ENCODE peak calls at places on chromosomes 12 and 14, in seven cellular contexts. N, R, K, W, Z, U and C are unnamed samples.

GRCh38 chr12:27337376-27337775 is 4.7 kb downstream of the BMAL2 start:
- DNase-seq in R (no peak), K (no peak), Z (no peak), W (no peak), N (no peak), U (no peak), C (no peak)

GRCh38 chr12:32399373-32400113 is at the start of gene FGD4:
- DNase-seq in Z (peak), W (peak), N (peak), K (peak), U (peak), R (peak), C (peak)

GRCh38 chr12:116210131-116210530 is 67.4 kb downstream of the MED13L start:
- DNase-seq in N (no peak), R (no peak), W (no peak), U (no peak), K (no peak), Z (no peak), C (no peak)

GRCh38 chr14:88463318-88463717 is 77.9 kb downstream of the SPATA7 start:
- DNase-seq in W (peak), R (no peak), K (peak), Z (no peak), U (no peak), N (peak), C (no peak)

GRCh38 chr12:106066051-106066705 is 72.6 kb downstream of the NUAK1 start:
- DNase-seq in U (no peak), W (no peak), R (no peak), K (no peak), Z (no peak), N (peak), C (no peak)

GRCh38 chr14:34715108-34715863 is 893 bp upstream of the CFL2 start:
- DNase-seq in R (no peak), K (no peak), U (no peak), N (no peak), Z (peak), W (no peak), C (peak)

GRCh38 chr14:61568572-61569011 is 126.7 kb upstream of the HIF1A start:
- DNase-seq in Z (no peak), R (peak), W (peak), K (no peak), U (no peak), N (no peak), C (no peak)

GRCh38 chr12:52207895-52208294 is 16.1 kb upstream of the KRT80 start:
- DNase-seq in R (no peak), W (no peak), U (peak), Z (peak), K (no peak), N (no peak), C (no peak)

GRCh38 chr12:20885116-20885515 is 74.6 kb downstream of the SLCO1B3 start:
- DNase-seq in N (no peak), R (no peak), U (no peak), Z (peak), K (no peak), W (no peak), C (no peak)

GRCh38 chr14:75905505-75905904 is 76.3 kb downstream of the TGFB3 start:
- DNase-seq in N (no peak), Z (peak), W (no peak), U (no peak), K (peak), R (no peak), C (no peak)

GRCh38 chr12:57754411-57755193 is at the start of gene MARCHF9:
- DNase-seq in W (peak), Z (no peak), K (peak), U (peak), R (peak), N (peak), C (peak)

GRCh38 chr14:67365476-67365875 is 5.3 kb downstream of the EIF2S1 start:
- DNase-seq in U (no peak), N (no peak), W (no peak), R (no peak), K (no peak), Z (no peak), C (no peak)

GRCh38 chr14:31001339-31001658 is 24.1 kb upstream of the AP4S1 start:
- DNase-seq in K (no peak), U (no peak), W (no peak), Z (no peak), R (no peak), N (no peak), C (no peak)

GRCh38 chr14:51119411-51120051 is 24.6 kb upstream of the TRIM9 start:
- DNase-seq in Z (no peak), K (no peak), W (no peak), R (no peak), N (no peak), U (no peak), C (peak)

GRCh38 chr12:122458105-122459035 is 35.9 kb upstream of the CLIP1 start:
- DNase-seq in R (no peak), N (no peak), W (no peak), U (no peak), Z (no peak), K (no peak), C (no peak)

GRCh38 chr14:51095854-51096823 is 1.2 kb upstream of the TRIM9 start:
- DNase-seq in R (no peak), N (peak), K (no peak), W (peak), U (no peak), Z (peak), C (peak)

GRCh38 chr12:56635539-56636117 is 5.5 kb upstream of the BAZ2A start:
- DNase-seq in W (peak), U (no peak), Z (no peak), K (no peak), R (peak), N (no peak), C (no peak)

GRCh38 chr12:9951026-9951652 is 19.0 kb upstream of the CLEC2A start:
- DNase-seq in U (no peak), R (no peak), N (no peak), Z (no peak), K (no peak), W (no peak), C (no peak)

GRCh38 chr12:110249105-110249504 is 31.9 kb upstream of the ATP2A2 start:
- DNase-seq in N (no peak), R (no peak), Z (no peak), U (peak), W (no peak), K (no peak), C (no peak)

GRCh38 chr14:41699506-41699905 is 92.8 kb downstream of the LRFN5 start:
- DNase-seq in U (no peak), Z (no peak), K (no peak), W (no peak), R (no peak), N (peak), C (no peak)

GRCh38 chr12:13841358-13841757 is 140.0 kb downstream of the GRIN2B start:
- DNase-seq in U (no peak), N (no peak), R (no peak), W (no peak), Z (no peak), K (no peak), C (no peak)

GRCh38 chr12:8052679-8053078 is 13.5 kb downstream of the C3AR1 start:
- DNase-seq in Z (no peak), U (no peak), K (no peak), W (no peak), R (no peak), N (no peak), C (no peak)

GRCh38 chr12:41743835-41744234 is 400.8 kb downstream of the GXYLT1 start:
- DNase-seq in R (no peak), W (no peak), Z (no peak), N (peak), U (peak), K (no peak), C (no peak)

GRCh38 chr12:29032431-29032830 is 116.6 kb upstream of the FAR2 start:
- DNase-seq in N (no peak), W (no peak), U (no peak), Z (no peak), R (no peak), K (no peak), C (no peak)

GRCh38 chr12:16119618-16120017 is 157.9 kb downstream of the SLC15A5 start:
- DNase-seq in U (no peak), R (no peak), K (no peak), N (no peak), W (no peak), Z (no peak), C (no peak)

GRCh38 chr12:91406920-91407341 is 224.3 kb upstream of the DCN start:
- DNase-seq in R (no peak), W (no peak), Z (no peak), N (peak), U (peak), K (peak), C (no peak)

GRCh38 chr14:74579447-74580274 is 32.4 kb downstream of the LTBP2 start:
- DNase-seq in N (peak), U (peak), K (no peak), Z (peak), R (no peak), W (no peak), C (peak)

GRCh38 chr14:104750658-104751057 is 2.3 kb upstream of the SIVA1 start:
- DNase-seq in W (no peak), U (no peak), Z (no peak), R (no peak), K (peak), N (peak), C (no peak)

GRCh38 chr14:103314496-103315277 is 19.4 kb upstream of the EIF5 start:
- DNase-seq in N (no peak), R (no peak), K (no peak), Z (no peak), U (no peak), W (no peak), C (no peak)

GRCh38 chr14:61145258-61145902 is 135.8 kb downstream of the TMEM30B start:
- DNase-seq in K (no peak), W (no peak), Z (peak), R (no peak), N (peak), U (peak), C (no peak)

GRCh38 chr14:96038558-96038919 is 623 bp upstream of the C14orf132 start:
- DNase-seq in Z (no peak), U (no peak), K (peak), W (peak), R (no peak), N (no peak), C (no peak)

GRCh38 chr12:124321040-124321481 is 26.2 kb downstream of the RFLNA start:
- DNase-seq in Z (peak), W (peak), K (peak), U (no peak), N (peak), R (peak), C (peak)

GRCh38 chr12:75170786-75171185 is 38.9 kb downstream of the KCNC2 start:
- DNase-seq in W (no peak), Z (no peak), N (no peak), U (no peak), R (no peak), K (peak), C (no peak)

GRCh38 chr12:80837342-80837978 is 100.3 kb downstream of the LIN7A start:
- DNase-seq in K (peak), U (peak), R (peak), Z (peak), N (peak), W (peak), C (no peak)

GRCh38 chr12:113996026-113996425 is 29.9 kb upstream of the RBM19 start:
- DNase-seq in Z (no peak), R (peak), K (no peak), W (peak), U (no peak), N (no peak), C (no peak)

GRCh38 chr14:99725774-99726537 is 41.9 kb downstream of the CYP46A1 start:
- DNase-seq in U (no peak), Z (no peak), K (no peak), W (no peak), R (peak), N (no peak), C (no peak)

GRCh38 chr14:50354527-50354926 is 42.2 kb downstream of the CDKL1 start:
- DNase-seq in U (no peak), K (no peak), N (no peak), R (no peak), W (no peak), Z (no peak), C (no peak)